ENCODE peak calls at places on chromosomes 5 and 9, in eight cellular contexts. H is stimulated activated CD4-positive, alpha-beta T cell treated with anti-CD3 and anti-CD28 coated beads, Interleukin-1b, Interleukin-23, amount 100 ng/mL, for 24 hours; R is putamen; Z is CD8-positive, alpha-beta memory T cell; F is SJSA1; I is fibroblast of the aortic adventitia; L is endothelial cell; U is IMR-90. K is an unnamed sample.

GRCh38 chr5:150641006-150641570 is 628 bp downstream of the SYNPO start:
- DNase-seq in H (no peak), R (no peak), Z (no peak), F (peak), I (peak), L (no peak), U (peak), K (no peak)

GRCh38 chr5:176647870-176648466 is 684 bp downstream of the TSPAN17 start:
- DNase-seq in H (no peak), R (no peak), Z (peak), F (peak), I (peak), L (no peak), U (no peak), K (no peak)

GRCh38 chr5:150180241-150181027 is 9.4 kb upstream of the SLC6A7 start:
- DNase-seq in H (no peak), R (peak), Z (no peak), F (no peak), I (peak), L (no peak), U (peak), K (no peak)

GRCh38 chr5:52840286-52841050 is 52.8 kb downstream of the ITGA1 start:
- DNase-seq in H (no peak), R (no peak), Z (no peak), F (no peak), I (no peak), L (no peak), U (peak), K (no peak)

GRCh38 chr9:2241461-2241874 is 226.3 kb downstream of the SMARCA2 start:
- DNase-seq in H (no peak), R (peak), Z (peak), F (no peak), I (no peak), L (peak), U (peak), K (no peak)

GRCh38 chr9:127912296-127912695 is 4.5 kb downstream of the ST6GALNAC4 start:
- DNase-seq in H (no peak), R (no peak), Z (no peak), F (no peak), I (no peak), L (no peak), U (no peak), K (no peak)

GRCh38 chr5:31194458-31194808 is 947 bp downstream of the CDH6 start:
- DNase-seq in H (no peak), R (no peak), Z (no peak), F (no peak), I (peak), L (no peak), U (peak), K (no peak)

GRCh38 chr5:172102251-172102870 is 85.7 kb downstream of the STK10 start:
- DNase-seq in H (no peak), R (no peak), Z (no peak), F (no peak), I (no peak), L (no peak), U (no peak), K (no peak)

GRCh38 chr5:116573279-116573616 is 1.4 kb downstream of the SEMA6A start:
- DNase-seq in H (no peak), R (peak), Z (no peak), F (no peak), I (no peak), L (no peak), U (no peak), K (peak)

GRCh38 chr9:107751522-107752235 is 262.1 kb upstream of the KLF4 start:
- DNase-seq in H (no peak), R (no peak), Z (no peak), F (peak), I (peak), L (no peak), U (peak), K (no peak)

GRCh38 chr5:147558826-147559225 is 49.0 kb upstream of the DPYSL3 start:
- DNase-seq in H (no peak), R (no peak), Z (no peak), F (peak), I (peak), L (peak), U (peak), K (peak)

GRCh38 chr9:109801484-109801883 is 21.5 kb downstream of the PALM2AKAP2 start:
- DNase-seq in H (no peak), R (no peak), Z (no peak), F (no peak), I (no peak), L (no peak), U (no peak), K (no peak)

GRCh38 chr9:35562895-35563746 is 41.9 kb upstream of the TESK1 start:
- DNase-seq in H (no peak), R (no peak), Z (no peak), F (no peak), I (no peak), L (no peak), U (no peak), K (no peak)

GRCh38 chr9:71647094-71647591 is 121.2 kb downstream of the CEMIP2 start:
- DNase-seq in H (no peak), R (peak), Z (peak), F (peak), I (peak), L (peak), U (peak), K (no peak)

GRCh38 chr9:589723-590122 is 251.8 kb upstream of the DMRT1 start:
- DNase-seq in H (no peak), R (no peak), Z (no peak), F (no peak), I (peak), L (no peak), U (peak), K (no peak)

GRCh38 chr9:105341784-105342183 is 97.3 kb downstream of the SLC44A1 start:
- DNase-seq in H (no peak), R (no peak), Z (no peak), F (no peak), I (peak), L (no peak), U (peak), K (no peak)

GRCh38 chr5:172052454-172053236 is 46.2 kb upstream of the FBXW11 start:
- DNase-seq in H (no peak), R (no peak), Z (no peak), F (no peak), I (peak), L (no peak), U (peak), K (no peak)

GRCh38 chr9:98097836-98098235 is 21.2 kb downstream of the TRIM14 start:
- DNase-seq in H (no peak), R (no peak), Z (peak), F (no peak), I (no peak), L (no peak), U (no peak), K (no peak)

GRCh38 chr5:143685416-143685815 is 126.5 kb upstream of the HMHB1 start:
- DNase-seq in H (no peak), R (no peak), Z (no peak), F (no peak), I (peak), L (no peak), U (peak), K (no peak)

GRCh38 chr9:94613003-94613402 is 19.4 kb upstream of the FBP2 start:
- DNase-seq in H (no peak), R (no peak), Z (no peak), F (no peak), I (no peak), L (no peak), U (no peak), K (no peak)

GRCh38 chr9:124496075-124496893 is 10.9 kb downstream of the NR5A1 start:
- DNase-seq in H (no peak), R (no peak), Z (no peak), F (no peak), I (no peak), L (no peak), U (no peak), K (no peak)

GRCh38 chr9:4117835-4118610 is 181.8 kb downstream of the GLIS3 start:
- DNase-seq in H (peak), R (no peak), Z (peak), F (no peak), I (no peak), L (peak), U (no peak), K (no peak)

GRCh38 chr5:141821430-141821925 is 56.7 kb downstream of the PCDH1 start:
- DNase-seq in H (no peak), R (peak), Z (no peak), F (no peak), I (peak), L (no peak), U (peak), K (no peak)

GRCh38 chr5:55027589-55027988 is 3.5 kb downstream of the GZMK start:
- DNase-seq in H (no peak), R (no peak), Z (peak), F (no peak), I (no peak), L (no peak), U (no peak), K (no peak)

GRCh38 chr9:87519415-87519989 is 21.8 kb downstream of the DAPK1 start:
- DNase-seq in H (no peak), R (no peak), Z (no peak), F (no peak), I (no peak), L (no peak), U (no peak), K (no peak)

GRCh38 chr9:14023285-14023684 is 290.7 kb downstream of the NFIB start:
- DNase-seq in H (no peak), R (no peak), Z (no peak), F (no peak), I (no peak), L (no peak), U (no peak), K (no peak)

GRCh38 chr5:157219491-157220271 is 39.0 kb downstream of the ITK start:
- DNase-seq in H (no peak), R (no peak), Z (no peak), F (no peak), I (no peak), L (no peak), U (no peak), K (no peak)

K was measured in NCI-H1105.